ENCODE peak calls at places on chromosomes 13 and 19, in ten cellular contexts. W is posterior cingulate gyrus; P is foreskin fibroblast; H is astrocyte of the cerebellum; U is KG1; V is islet precursor cell; T is effector memory CD8-positive, alpha-beta T cell; K is kidney tubule cell; Q is neural crest cell; E is HEK293T. R is an unnamed sample.

GRCh38 chr19:13505761-13506549 is at the start of gene CACNA1A:
- DNase-seq in H (no peak), K (no peak), E (peak; percentile 54), U (no peak), T (no peak), P (peak; percentile 11), Q (peak; percentile 23), V (peak; percentile 69), W (peak; percentile 30), R (no peak)

GRCh38 chr13:99000137-99000536 is 22.3 kb upstream of the DOCK9 start:
- DNase-seq in V (no peak), Q (no peak), P (no peak), U (no peak), K (no peak), E (no peak), H (no peak), W (no peak), T (no peak), R (no peak)

GRCh38 chr19:11530432-11530831 is 1.5 kb upstream of the ECSIT start:
- DNase-seq in W (peak; percentile 92), E (peak; percentile 37), Q (peak; percentile 29), U (peak; percentile 15), H (peak; percentile 16), T (no peak), K (peak; percentile 72), V (peak; percentile 93), P (peak; percentile 71), R (no peak)

GRCh38 chr13:75788494-75788991 is 152.4 kb downstream of the LMO7 start:
- DNase-seq in T (no peak), K (peak; percentile 35), E (no peak), U (no peak), H (peak; percentile 31), W (no peak), Q (no peak), P (peak; percentile 93), V (no peak), R (no peak)

GRCh38 chr19:46954502-46955004 is 65.1 kb upstream of the NPAS1 start:
- DNase-seq in P (no peak), E (no peak), U (no peak), W (no peak), K (no peak), H (no peak), Q (no peak), V (no peak), T (no peak), R (no peak)

GRCh38 chr19:40416918-40417713 is 3.9 kb upstream of the PRX start:
- DNase-seq in H (no peak), E (no peak), T (no peak), P (no peak), V (no peak), K (no peak), U (peak; percentile 54), Q (no peak), W (no peak), R (no peak)

GRCh38 chr19:3844596-3844995 is 24.2 kb downstream of the ZFR2 start:
- DNase-seq in T (no peak), P (no peak), W (no peak), E (no peak), K (peak; percentile 57), Q (no peak), U (no peak), V (no peak), H (no peak), R (no peak)

GRCh38 chr13:26965976-26966375 is 205.4 kb upstream of the GPR12 start:
- DNase-seq in W (peak; percentile 18), T (no peak), K (no peak), U (no peak), E (no peak), P (no peak), Q (no peak), H (peak; percentile 5), V (no peak), R (no peak)

GRCh38 chr19:45782162-45782623 is at the start of gene DMPK:
- DNase-seq in E (no peak), H (no peak), P (no peak), W (no peak), V (no peak), Q (no peak), T (no peak), U (no peak), K (no peak), R (no peak)

GRCh38 chr19:40119380-40119779 is 28.6 kb upstream of the ZNF780A start:
- DNase-seq in U (no peak), H (no peak), E (no peak), Q (no peak), K (no peak), P (no peak), T (no peak), W (no peak), V (no peak), R (no peak)

GRCh38 chr13:108728370-108728769 is 99.0 kb downstream of the MYO16 start:
- DNase-seq in P (no peak), T (no peak), V (peak; percentile 87), Q (no peak), H (no peak), W (no peak), U (no peak), K (no peak), E (peak; percentile 9), R (no peak)

GRCh38 chr13:45674908-45675307 is 27.2 kb upstream of the CBY2 start:
- DNase-seq in K (peak; percentile 90), E (no peak), P (peak; percentile 43), T (no peak), U (no peak), W (no peak), H (peak; percentile 100), V (no peak), Q (no peak), R (no peak)

GRCh38 chr13:111115051-111115840 is at the start of gene ARHGEF7:
- DNase-seq in Q (peak; percentile 32), H (no peak), W (peak; percentile 13), V (no peak), K (peak; percentile 6), E (peak; percentile 44), T (no peak), U (no peak), P (no peak), R (no peak)

GRCh38 chr19:38663957-38664502 is 16.6 kb downstream of the ACTN4 start:
- DNase-seq in V (no peak), U (no peak), E (no peak), H (no peak), Q (no peak), W (peak; percentile 63), T (no peak), K (no peak), P (no peak), R (no peak)

GRCh38 chr13:112629161-112629560 is 41.2 kb upstream of the TUBGCP3 start:
- DNase-seq in H (no peak), E (no peak), V (peak; percentile 15), Q (no peak), W (no peak), T (no peak), U (no peak), K (no peak), P (no peak), R (no peak)

GRCh38 chr13:26584713-26585112 is 27.2 kb downstream of the WASF3 start:
- DNase-seq in T (no peak), Q (no peak), E (no peak), U (no peak), W (no peak), K (no peak), V (no peak), P (peak; percentile 77), H (no peak), R (no peak)

GRCh38 chr13:114118763-114119123 is 13.7 kb downstream of the RASA3 start:
- DNase-seq in U (no peak), P (no peak), E (no peak), K (peak; percentile 90), W (no peak), Q (no peak), H (no peak), T (no peak), V (peak; percentile 65), R (no peak)

GRCh38 chr19:46945668-46946067 is 74.0 kb upstream of the NPAS1 start:
- DNase-seq in E (no peak), Q (no peak), W (no peak), K (no peak), U (no peak), H (no peak), T (no peak), V (no peak), P (no peak), R (no peak)

GRCh38 chr19:1169921-1170885 is 3.9 kb downstream of the SBNO2 start:
- DNase-seq in P (no peak), H (no peak), T (no peak), E (no peak), Q (no peak), K (peak; percentile 45), V (no peak), W (peak; percentile 85), U (no peak), R (no peak)

GRCh38 chr13:113321546-113321945 is 24.5 kb downstream of the LAMP1 start:
- DNase-seq in U (no peak), V (no peak), W (no peak), Q (no peak), H (no peak), P (no peak), E (no peak), T (no peak), K (no peak), R (no peak)

GRCh38 chr13:19601749-19602725 is 31.4 kb upstream of the MPHOSPH8 start:
- DNase-seq in U (peak; percentile 33), W (no peak), P (peak; percentile 35), E (peak; percentile 48), H (no peak), V (peak; percentile 84), Q (peak; percentile 42), K (peak; percentile 61), T (peak; percentile 7), R (no peak)

GRCh38 chr13:86002921-86003488 is 203.8 kb upstream of the SLITRK6 start:
- DNase-seq in U (no peak), H (no peak), E (no peak), Q (peak; percentile 3), T (no peak), V (no peak), K (peak; percentile 31), W (no peak), P (no peak), R (no peak)

GRCh38 chr19:33621811-33622504 is at the start of gene CHST8:
- DNase-seq in V (peak; percentile 85), E (peak; percentile 82), H (no peak), T (no peak), Q (peak; percentile 61), W (peak; percentile 44), U (no peak), K (peak; percentile 31), P (peak; percentile 10), R (no peak)

GRCh38 chr13:44918323-44919102 is 70.8 kb downstream of the NUFIP1 start:
- DNase-seq in U (no peak), W (peak; percentile 74), T (peak; percentile 86), E (peak; percentile 81), Q (peak; percentile 81), P (peak; percentile 98), H (peak; percentile 88), K (peak; percentile 97), V (peak; percentile 99), R (peak; percentile 76)

R was measured in central memory CD8-positive, alpha-beta T cell.